ENCODE peak calls at places on chromosomes 7 and 10, in ten cellular contexts. One of them, this sample, is unnamed.
A peak's percentile ranks its signal among the peaks of the same experiment; 100 is the strongest.

GRCh38 chr7:106484562-106484961 is 176.4 kb downstream of the CCDC71L start:
- DNase-seq in epithelial cell of esophagus: peak; percentile 53
- DNase-seq in astrocyte of the spinal cord: no peak
- DNase-seq in IMR-90: peak; percentile 23
- DNase-seq in kidney epithelial cell: peak; percentile 64
- DNase-seq in mesothelial cell of epicardium: no peak
- DNase-seq in thoracic aorta: no peak
- DNase-seq in tibial artery: peak; percentile 72
- DNase-seq in AG04449: no peak
- DNase-seq in fibroblast of pulmonary artery: peak; percentile 56
- DNase-seq in this sample: no peak

GRCh38 chr10:132691711-132692153 is 94.2 kb downstream of the NKX6-2 start:
- DNase-seq in epithelial cell of esophagus: no peak
- DNase-seq in astrocyte of the spinal cord: no peak
- DNase-seq in IMR-90: no peak
- DNase-seq in kidney epithelial cell: no peak
- DNase-seq in mesothelial cell of epicardium: no peak
- DNase-seq in thoracic aorta: no peak
- DNase-seq in tibial artery: peak; percentile 55
- DNase-seq in AG04449: no peak
- DNase-seq in fibroblast of pulmonary artery: no peak
- DNase-seq in this sample: no peak

GRCh38 chr7:156746891-156747290 is 106.3 kb downstream of the RNF32 start:
- DNase-seq in epithelial cell of esophagus: peak; percentile 10
- DNase-seq in astrocyte of the spinal cord: no peak
- DNase-seq in IMR-90: no peak
- DNase-seq in kidney epithelial cell: no peak
- DNase-seq in mesothelial cell of epicardium: no peak
- DNase-seq in thoracic aorta: no peak
- DNase-seq in tibial artery: no peak
- DNase-seq in AG04449: no peak
- DNase-seq in fibroblast of pulmonary artery: no peak
- DNase-seq in this sample: no peak

GRCh38 chr7:79612027-79612426 is 158.6 kb upstream of the MAGI2 start:
- DNase-seq in epithelial cell of esophagus: no peak
- DNase-seq in astrocyte of the spinal cord: no peak
- DNase-seq in IMR-90: no peak
- DNase-seq in kidney epithelial cell: no peak
- DNase-seq in mesothelial cell of epicardium: no peak
- DNase-seq in thoracic aorta: no peak
- DNase-seq in tibial artery: no peak
- DNase-seq in AG04449: no peak
- DNase-seq in fibroblast of pulmonary artery: no peak
- DNase-seq in this sample: no peak

GRCh38 chr7:74424291-74424880 is 29.3 kb upstream of the GTF2IRD1 start:
- DNase-seq in epithelial cell of esophagus: no peak
- DNase-seq in astrocyte of the spinal cord: no peak
- DNase-seq in IMR-90: no peak
- DNase-seq in kidney epithelial cell: no peak
- DNase-seq in mesothelial cell of epicardium: no peak
- DNase-seq in thoracic aorta: no peak
- DNase-seq in tibial artery: no peak
- DNase-seq in AG04449: no peak
- DNase-seq in fibroblast of pulmonary artery: no peak
- DNase-seq in this sample: no peak

GRCh38 chr10:690227-691161 is 1.0 kb upstream of the DIP2C start:
- DNase-seq in epithelial cell of esophagus: no peak
- DNase-seq in astrocyte of the spinal cord: no peak
- DNase-seq in IMR-90: peak; percentile 37
- DNase-seq in kidney epithelial cell: no peak
- DNase-seq in mesothelial cell of epicardium: no peak
- DNase-seq in thoracic aorta: no peak
- DNase-seq in tibial artery: peak; percentile 63
- DNase-seq in AG04449: no peak
- DNase-seq in fibroblast of pulmonary artery: no peak
- DNase-seq in this sample: no peak

GRCh38 chr7:115015619-115016018 is 93.7 kb downstream of the MDFIC start:
- DNase-seq in epithelial cell of esophagus: no peak
- DNase-seq in astrocyte of the spinal cord: peak; percentile 34
- DNase-seq in IMR-90: peak; percentile 97
- DNase-seq in kidney epithelial cell: no peak
- DNase-seq in mesothelial cell of epicardium: no peak
- DNase-seq in thoracic aorta: no peak
- DNase-seq in tibial artery: no peak
- DNase-seq in AG04449: peak; percentile 36
- DNase-seq in fibroblast of pulmonary artery: peak; percentile 65
- DNase-seq in this sample: no peak

GRCh38 chr10:124264271-124264670 is 154.5 kb downstream of the OAT start:
- DNase-seq in epithelial cell of esophagus: no peak
- DNase-seq in astrocyte of the spinal cord: no peak
- DNase-seq in IMR-90: no peak
- DNase-seq in kidney epithelial cell: no peak
- DNase-seq in mesothelial cell of epicardium: no peak
- DNase-seq in thoracic aorta: no peak
- DNase-seq in tibial artery: no peak
- DNase-seq in AG04449: no peak
- DNase-seq in fibroblast of pulmonary artery: no peak
- DNase-seq in this sample: no peak

DNA sequence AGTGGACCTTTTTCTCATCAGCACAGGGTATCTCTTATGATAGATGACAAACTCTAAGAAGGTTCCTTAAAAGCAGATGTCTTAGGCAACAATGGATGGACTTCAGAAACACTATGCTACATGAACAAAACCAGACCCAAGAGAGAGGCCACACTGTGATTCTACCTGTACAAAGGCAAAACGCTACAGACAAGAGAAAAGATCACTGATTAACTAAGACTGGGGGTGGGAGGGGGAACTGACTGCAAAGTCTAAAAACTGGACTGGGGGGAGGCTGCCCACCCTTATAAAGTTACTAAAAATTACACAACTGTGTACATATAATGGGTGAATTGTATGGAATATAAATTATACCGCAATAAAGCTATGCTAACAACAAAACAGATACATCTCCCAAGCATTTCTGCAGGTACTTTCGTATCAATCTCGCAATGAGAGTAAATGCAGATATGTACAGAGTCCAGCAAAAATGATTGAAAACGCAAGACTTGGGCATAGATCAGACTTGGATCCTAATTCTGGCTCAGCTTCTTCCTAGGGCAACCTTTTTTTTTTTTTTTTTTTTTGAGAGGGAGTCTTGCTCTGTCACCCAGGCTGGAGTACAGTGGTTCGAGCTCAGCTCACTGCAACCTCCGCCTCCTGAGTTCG is 179.7 kb downstream of the FAM107B start:
- DNase-seq in epithelial cell of esophagus: no peak
- DNase-seq in astrocyte of the spinal cord: no peak
- DNase-seq in IMR-90: no peak
- DNase-seq in kidney epithelial cell: no peak
- DNase-seq in mesothelial cell of epicardium: no peak
- DNase-seq in thoracic aorta: no peak
- DNase-seq in tibial artery: no peak
- DNase-seq in AG04449: no peak
- DNase-seq in fibroblast of pulmonary artery: no peak
- DNase-seq in this sample: no peak
- TF ChIP-seq CTCF in epithelial cell of esophagus: no peak
- TF ChIP-seq CTCF in astrocyte of the spinal cord: no peak
- TF ChIP-seq CTCF in IMR-90: no peak
- TF ChIP-seq CTCF in kidney epithelial cell: no peak
- TF ChIP-seq CTCF in mesothelial cell of epicardium: no peak
- TF ChIP-seq CTCF in thoracic aorta: no peak
- TF ChIP-seq CTCF in tibial artery: no peak
- TF ChIP-seq CTCF in AG04449: no peak
- TF ChIP-seq CTCF in fibroblast of pulmonary artery: no peak
- TF ChIP-seq CTCF in this sample: no peak

DNA sequence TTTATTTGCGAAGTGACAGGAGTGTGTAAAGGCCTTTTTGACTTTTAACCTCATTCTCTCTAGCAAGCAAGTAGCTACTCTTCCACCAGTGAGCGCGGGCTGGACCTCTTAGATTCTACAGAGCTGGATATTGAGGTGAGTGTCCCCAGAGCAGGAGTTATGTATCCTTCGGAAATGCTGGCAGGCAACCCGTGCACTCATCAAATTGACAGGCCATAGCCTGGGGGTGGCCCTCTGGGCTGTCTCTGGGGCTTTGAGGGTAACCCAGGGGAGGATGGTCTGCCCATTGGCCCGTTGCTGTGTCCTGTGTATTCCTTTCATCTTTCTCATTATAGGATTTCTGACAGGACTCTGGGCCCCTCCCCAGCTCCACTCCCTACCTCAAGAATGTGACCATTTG is 6.1 kb upstream of the PVRIG start:
- DNase-seq in epithelial cell of esophagus: no peak
- DNase-seq in astrocyte of the spinal cord: no peak
- DNase-seq in IMR-90: no peak
- DNase-seq in kidney epithelial cell: no peak
- DNase-seq in mesothelial cell of epicardium: no peak
- DNase-seq in thoracic aorta: no peak
- DNase-seq in tibial artery: no peak
- DNase-seq in AG04449: no peak
- DNase-seq in fibroblast of pulmonary artery: no peak
- DNase-seq in this sample: no peak
- TF ChIP-seq CTCF in epithelial cell of esophagus: no peak
- TF ChIP-seq CTCF in astrocyte of the spinal cord: no peak
- TF ChIP-seq CTCF in IMR-90: no peak
- TF ChIP-seq CTCF in kidney epithelial cell: no peak
- TF ChIP-seq CTCF in mesothelial cell of epicardium: no peak
- TF ChIP-seq CTCF in thoracic aorta: no peak
- TF ChIP-seq CTCF in tibial artery: no peak
- TF ChIP-seq CTCF in AG04449: no peak
- TF ChIP-seq CTCF in fibroblast of pulmonary artery: no peak
- TF ChIP-seq CTCF in this sample: no peak

DNA sequence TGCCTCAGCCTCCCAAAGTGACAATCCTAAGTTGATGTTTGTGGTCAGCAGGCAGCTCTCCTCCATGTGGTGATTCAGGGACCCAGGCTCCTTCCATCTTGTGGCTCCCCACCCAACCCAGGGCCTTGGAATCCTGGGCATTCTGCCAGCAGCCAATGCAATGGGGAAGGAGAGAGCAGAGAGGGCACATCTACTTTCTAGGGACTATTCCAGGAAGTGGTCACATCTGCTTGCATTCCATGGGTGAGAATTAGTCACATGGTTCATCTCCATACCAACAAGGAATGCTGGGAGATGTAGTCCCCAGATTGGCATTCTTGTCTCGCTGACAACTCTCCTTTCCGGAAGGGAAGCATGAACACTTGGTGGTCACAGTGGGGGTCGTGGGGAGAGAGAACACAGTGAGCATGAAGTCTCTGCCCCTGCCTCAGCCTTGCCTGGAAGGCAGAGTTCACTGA is 9.9 kb upstream of the SRRM3 start:
- DNase-seq in epithelial cell of esophagus: peak; percentile 28
- DNase-seq in astrocyte of the spinal cord: peak; percentile 22
- DNase-seq in IMR-90: peak; percentile 49
- DNase-seq in kidney epithelial cell: no peak
- DNase-seq in mesothelial cell of epicardium: no peak
- DNase-seq in thoracic aorta: no peak
- DNase-seq in tibial artery: no peak
- DNase-seq in AG04449: no peak
- DNase-seq in fibroblast of pulmonary artery: peak; percentile 53
- DNase-seq in this sample: no peak
- TF ChIP-seq CTCF in epithelial cell of esophagus: no peak
- TF ChIP-seq CTCF in astrocyte of the spinal cord: no peak
- TF ChIP-seq CTCF in IMR-90: no peak
- TF ChIP-seq CTCF in kidney epithelial cell: no peak
- TF ChIP-seq CTCF in mesothelial cell of epicardium: no peak
- TF ChIP-seq CTCF in thoracic aorta: no peak
- TF ChIP-seq CTCF in tibial artery: no peak
- TF ChIP-seq CTCF in AG04449: no peak
- TF ChIP-seq CTCF in fibroblast of pulmonary artery: no peak
- TF ChIP-seq CTCF in this sample: no peak

GRCh38 chr7:128855559-128855958 is 7.1 kb upstream of the ATP6V1F start:
- DNase-seq in epithelial cell of esophagus: no peak
- DNase-seq in astrocyte of the spinal cord: no peak
- DNase-seq in IMR-90: no peak
- DNase-seq in kidney epithelial cell: no peak
- DNase-seq in mesothelial cell of epicardium: no peak
- DNase-seq in thoracic aorta: no peak
- DNase-seq in tibial artery: no peak
- DNase-seq in AG04449: no peak
- DNase-seq in fibroblast of pulmonary artery: no peak
- DNase-seq in this sample: no peak

GRCh38 chr7:128860158-128861073 is 2.2 kb upstream of the ATP6V1F start:
- DNase-seq in epithelial cell of esophagus: no peak
- DNase-seq in astrocyte of the spinal cord: peak; percentile 50
- DNase-seq in IMR-90: peak; percentile 81
- DNase-seq in kidney epithelial cell: no peak
- DNase-seq in mesothelial cell of epicardium: no peak
- DNase-seq in thoracic aorta: no peak
- DNase-seq in tibial artery: no peak
- DNase-seq in AG04449: no peak
- DNase-seq in fibroblast of pulmonary artery: peak; percentile 54
- DNase-seq in this sample: no peak

GRCh38 chr7:128856001-128856718 is 6.5 kb upstream of the ATP6V1F start:
- DNase-seq in epithelial cell of esophagus: no peak
- DNase-seq in astrocyte of the spinal cord: no peak
- DNase-seq in IMR-90: no peak
- DNase-seq in kidney epithelial cell: no peak
- DNase-seq in mesothelial cell of epicardium: no peak
- DNase-seq in thoracic aorta: no peak
- DNase-seq in tibial artery: no peak
- DNase-seq in AG04449: no peak
- DNase-seq in fibroblast of pulmonary artery: no peak
- DNase-seq in this sample: no peak

GRCh38 chr7:128859232-128860157 is 3.2 kb upstream of the ATP6V1F start:
- DNase-seq in epithelial cell of esophagus: no peak
- DNase-seq in astrocyte of the spinal cord: peak; percentile 34
- DNase-seq in IMR-90: no peak
- DNase-seq in kidney epithelial cell: no peak
- DNase-seq in mesothelial cell of epicardium: no peak
- DNase-seq in thoracic aorta: no peak
- DNase-seq in tibial artery: no peak
- DNase-seq in AG04449: no peak
- DNase-seq in fibroblast of pulmonary artery: no peak
- DNase-seq in this sample: no peak

DNA sequence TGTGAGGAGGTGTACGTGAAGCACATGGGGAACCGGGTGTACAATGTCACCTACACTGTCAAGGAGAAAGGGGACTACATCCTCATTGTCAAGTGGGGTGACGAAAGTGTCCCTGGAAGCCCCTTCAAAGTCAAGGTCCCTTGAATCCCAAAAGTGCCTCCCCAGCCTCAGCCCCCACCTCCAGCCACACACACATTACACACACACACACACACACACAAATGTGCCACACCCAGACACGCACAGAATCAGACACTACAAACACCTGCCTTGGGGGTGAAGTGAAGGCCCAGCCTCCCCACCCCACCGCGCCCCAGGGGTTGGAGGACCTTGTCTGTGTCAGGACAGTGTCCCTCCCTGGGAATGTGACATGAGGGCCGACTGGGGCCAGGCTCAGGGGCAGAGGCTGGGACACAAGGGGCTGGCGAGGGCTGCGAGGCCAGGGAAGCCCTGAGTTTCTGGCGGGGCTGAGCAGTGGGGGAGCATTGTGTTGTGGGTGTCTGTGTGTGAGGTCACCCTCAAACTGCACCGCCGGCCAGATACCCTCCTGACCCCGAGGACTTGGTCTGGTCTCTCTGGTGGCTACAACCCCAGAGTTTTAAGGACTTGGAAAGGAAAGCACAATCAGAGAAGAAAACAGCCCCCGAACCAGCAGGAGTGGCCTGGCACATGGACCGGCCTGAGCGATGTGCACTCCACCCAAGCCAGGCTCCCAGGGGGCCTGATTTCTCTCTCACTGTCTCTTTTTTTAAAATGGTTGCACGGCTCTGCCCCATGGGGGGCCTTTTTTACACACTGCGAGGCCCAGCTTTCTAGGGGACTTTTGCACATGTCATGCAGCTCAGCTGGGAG is 4.0 kb upstream of the ATP6V1F start:
- DNase-seq in epithelial cell of esophagus: no peak
- DNase-seq in astrocyte of the spinal cord: no peak
- DNase-seq in IMR-90: no peak
- DNase-seq in kidney epithelial cell: no peak
- DNase-seq in mesothelial cell of epicardium: no peak
- DNase-seq in thoracic aorta: no peak
- DNase-seq in tibial artery: peak; percentile 92
- DNase-seq in AG04449: no peak
- DNase-seq in fibroblast of pulmonary artery: no peak
- DNase-seq in this sample: no peak
- TF ChIP-seq CTCF in epithelial cell of esophagus: no peak
- TF ChIP-seq CTCF in astrocyte of the spinal cord: no peak
- TF ChIP-seq CTCF in IMR-90: no peak
- TF ChIP-seq CTCF in kidney epithelial cell: no peak
- TF ChIP-seq CTCF in mesothelial cell of epicardium: no peak
- TF ChIP-seq CTCF in thoracic aorta: no peak
- TF ChIP-seq CTCF in tibial artery: no peak
- TF ChIP-seq CTCF in AG04449: no peak
- TF ChIP-seq CTCF in fibroblast of pulmonary artery: no peak
- TF ChIP-seq CTCF in this sample: no peak

This sample was measured in D721Med.